ENCODE peak calls at places on chromosome X, in five cellular contexts. One of them, this sample, is unnamed.

GRCh38 chrX:9370888-9371287 is 94.0 kb upstream of the TBL1X start:
- DNase-seq in dermis blood vessel endothelial cell: no peak
- DNase-seq in kidney glomerular epithelial cell: peak
- DNase-seq in sigmoid colon: no peak
- DNase-seq in psoas muscle: no peak
- DNase-seq in this sample: no peak

GRCh38 chrX:13091111-13091765 is 46.8 kb upstream of the FAM9C start:
- DNase-seq in dermis blood vessel endothelial cell: no peak
- DNase-seq in kidney glomerular epithelial cell: no peak
- DNase-seq in sigmoid colon: no peak
- DNase-seq in psoas muscle: no peak
- DNase-seq in this sample: no peak

GRCh38 chrX:79630033-79631009 is 263.2 kb upstream of the ITM2A start:
- DNase-seq in dermis blood vessel endothelial cell: no peak
- DNase-seq in kidney glomerular epithelial cell: peak
- DNase-seq in sigmoid colon: no peak
- DNase-seq in psoas muscle: no peak
- DNase-seq in this sample: no peak

GRCh38 chrX:152865232-152865920 is 32.5 kb upstream of the ZNF185 start:
- DNase-seq in dermis blood vessel endothelial cell: no peak
- DNase-seq in kidney glomerular epithelial cell: no peak
- DNase-seq in sigmoid colon: no peak
- DNase-seq in psoas muscle: no peak
- DNase-seq in this sample: no peak

GRCh38 chrX:41666251-41666650 is 22.5 kb upstream of the GPR34 start:
- DNase-seq in dermis blood vessel endothelial cell: no peak
- DNase-seq in kidney glomerular epithelial cell: no peak
- DNase-seq in sigmoid colon: no peak
- DNase-seq in psoas muscle: no peak
- DNase-seq in this sample: no peak

GRCh38 chrX:72029473-72030411 is 102.0 kb downstream of the RTL5 start:
- DNase-seq in dermis blood vessel endothelial cell: peak
- DNase-seq in kidney glomerular epithelial cell: peak
- DNase-seq in sigmoid colon: peak
- DNase-seq in psoas muscle: no peak
- DNase-seq in this sample: peak

GRCh38 chrX:46627700-46628405 is 54.3 kb downstream of the CHST7 start:
- DNase-seq in dermis blood vessel endothelial cell: peak
- DNase-seq in kidney glomerular epithelial cell: no peak
- DNase-seq in sigmoid colon: no peak
- DNase-seq in psoas muscle: peak
- DNase-seq in this sample: no peak

GRCh38 chrX:16870095-16870860 is at the start of gene RBBP7:
- DNase-seq in dermis blood vessel endothelial cell: peak
- DNase-seq in kidney glomerular epithelial cell: peak
- DNase-seq in sigmoid colon: peak
- DNase-seq in psoas muscle: peak
- DNase-seq in this sample: peak

GRCh38 chrX:135396109-135396508 is 25.6 kb upstream of the SMIM10L2A start:
- DNase-seq in dermis blood vessel endothelial cell: peak
- DNase-seq in kidney glomerular epithelial cell: no peak
- DNase-seq in sigmoid colon: no peak
- DNase-seq in psoas muscle: no peak
- DNase-seq in this sample: no peak

GRCh38 chrX:49039598-49040375 is 3.4 kb downstream of the TFE3 start:
- DNase-seq in dermis blood vessel endothelial cell: peak
- DNase-seq in kidney glomerular epithelial cell: peak
- DNase-seq in sigmoid colon: peak
- DNase-seq in psoas muscle: peak
- DNase-seq in this sample: peak

GRCh38 chrX:72394518-72395163 is 88.9 kb upstream of the CITED1 start:
- DNase-seq in dermis blood vessel endothelial cell: no peak
- DNase-seq in kidney glomerular epithelial cell: no peak
- DNase-seq in sigmoid colon: no peak
- DNase-seq in psoas muscle: peak
- DNase-seq in this sample: no peak

GRCh38 chrX:151974336-151975227 is at the start of gene GABRE:
- DNase-seq in dermis blood vessel endothelial cell: peak
- DNase-seq in kidney glomerular epithelial cell: no peak
- DNase-seq in sigmoid colon: peak
- DNase-seq in psoas muscle: peak
- DNase-seq in this sample: no peak

GRCh38 chrX:130893356-130894085 is 9.5 kb downstream of the ENOX2 start:
- DNase-seq in dermis blood vessel endothelial cell: no peak
- DNase-seq in kidney glomerular epithelial cell: no peak
- DNase-seq in sigmoid colon: no peak
- DNase-seq in psoas muscle: no peak
- DNase-seq in this sample: no peak

GRCh38 chrX:14916017-14916674 is 42.9 kb downstream of the MOSPD2 start:
- DNase-seq in dermis blood vessel endothelial cell: peak
- DNase-seq in kidney glomerular epithelial cell: peak
- DNase-seq in sigmoid colon: no peak
- DNase-seq in psoas muscle: no peak
- DNase-seq in this sample: no peak

GRCh38 chrX:150517303-150517896 is 51.0 kb upstream of the MTM1 start:
- DNase-seq in dermis blood vessel endothelial cell: no peak
- DNase-seq in kidney glomerular epithelial cell: no peak
- DNase-seq in sigmoid colon: no peak
- DNase-seq in psoas muscle: no peak
- DNase-seq in this sample: no peak

GRCh38 chrX:56763556-56764152 is 34.6 kb downstream of the NBDY start:
- DNase-seq in dermis blood vessel endothelial cell: no peak
- DNase-seq in kidney glomerular epithelial cell: no peak
- DNase-seq in sigmoid colon: peak
- DNase-seq in psoas muscle: peak
- DNase-seq in this sample: no peak

GRCh38 chrX:44415639-44416386 is 72.3 kb upstream of the EFHC2 start:
- DNase-seq in dermis blood vessel endothelial cell: no peak
- DNase-seq in kidney glomerular epithelial cell: no peak
- DNase-seq in sigmoid colon: no peak
- DNase-seq in psoas muscle: no peak
- DNase-seq in this sample: no peak

This sample was measured in smooth muscle cell of the brain vasculature.